ENCODE peak calls at places on chromosome 16, in eight cellular contexts. B, R, S, L, O, Y, N and H are unnamed samples.

GRCh38 chr16:12674096-12674495 is 129.6 kb downstream of the CPPED1 start:
- DNase-seq in N (peak; percentile 21), Y (no peak), S (no peak), L (no peak), O (no peak), B (no peak), R (no peak), H (no peak)

GRCh38 chr16:10090816-10091215 is 91.4 kb downstream of the GRIN2A start:
- DNase-seq in N (no peak), L (no peak), B (no peak), S (no peak), O (no peak), Y (no peak), R (no peak), H (no peak)

GRCh38 chr16:58329147-58329546 is 34.3 kb upstream of the PRSS54 start:
- DNase-seq in B (no peak), S (no peak), O (no peak), R (peak; percentile 57), Y (no peak), N (peak; percentile 48), L (no peak), H (no peak)

GRCh38 chr16:78461087-78461486 is 361.6 kb downstream of the WWOX start:
- DNase-seq in B (peak; percentile 26), N (no peak), O (no peak), S (no peak), L (no peak), Y (no peak), R (no peak), H (no peak)

GRCh38 chr16:88401604-88402246 is 19.0 kb downstream of the ZNF469 start:
- DNase-seq in R (no peak), O (no peak), L (no peak), S (no peak), Y (no peak), N (no peak), B (no peak), H (no peak)

GRCh38 chr16:31204871-31205666 is 2.5 kb upstream of the PYCARD start:
- DNase-seq in O (no peak), R (no peak), Y (no peak), S (peak; percentile 18), L (no peak), N (no peak), B (no peak), H (no peak)

GRCh38 chr16:24344791-24345190 is 88.7 kb downstream of the CACNG3 start:
- DNase-seq in N (no peak), B (no peak), O (no peak), R (peak; percentile 84), Y (no peak), S (no peak), L (no peak), H (no peak)

GRCh38 chr16:31435341-31436220 is 7.0 kb downstream of the ZNF843 start:
- DNase-seq in B (no peak), O (no peak), L (no peak), Y (peak; percentile 44), S (peak; percentile 33), N (no peak), R (no peak), H (no peak)

GRCh38 chr16:3166505-3166886 is 21.5 kb upstream of the OR1F1 start:
- DNase-seq in B (no peak), Y (no peak), R (no peak), N (no peak), S (no peak), O (no peak), L (no peak), H (no peak)

GRCh38 chr16:3161235-3162018 is 26.6 kb upstream of the OR1F1 start:
- DNase-seq in B (peak; percentile 61), N (no peak), R (no peak), S (no peak), L (no peak), Y (no peak), O (no peak), H (no peak)

GRCh38 chr16:3165111-3165822 is 22.7 kb upstream of the OR1F1 start:
- DNase-seq in S (no peak), B (no peak), L (no peak), N (no peak), R (no peak), Y (no peak), O (no peak), H (no peak)

GRCh38 chr16:3168706-3169105 is 19.3 kb upstream of the OR1F1 start:
- DNase-seq in N (no peak), L (no peak), B (no peak), O (no peak), Y (no peak), R (no peak), S (no peak), H (no peak)

DNA sequence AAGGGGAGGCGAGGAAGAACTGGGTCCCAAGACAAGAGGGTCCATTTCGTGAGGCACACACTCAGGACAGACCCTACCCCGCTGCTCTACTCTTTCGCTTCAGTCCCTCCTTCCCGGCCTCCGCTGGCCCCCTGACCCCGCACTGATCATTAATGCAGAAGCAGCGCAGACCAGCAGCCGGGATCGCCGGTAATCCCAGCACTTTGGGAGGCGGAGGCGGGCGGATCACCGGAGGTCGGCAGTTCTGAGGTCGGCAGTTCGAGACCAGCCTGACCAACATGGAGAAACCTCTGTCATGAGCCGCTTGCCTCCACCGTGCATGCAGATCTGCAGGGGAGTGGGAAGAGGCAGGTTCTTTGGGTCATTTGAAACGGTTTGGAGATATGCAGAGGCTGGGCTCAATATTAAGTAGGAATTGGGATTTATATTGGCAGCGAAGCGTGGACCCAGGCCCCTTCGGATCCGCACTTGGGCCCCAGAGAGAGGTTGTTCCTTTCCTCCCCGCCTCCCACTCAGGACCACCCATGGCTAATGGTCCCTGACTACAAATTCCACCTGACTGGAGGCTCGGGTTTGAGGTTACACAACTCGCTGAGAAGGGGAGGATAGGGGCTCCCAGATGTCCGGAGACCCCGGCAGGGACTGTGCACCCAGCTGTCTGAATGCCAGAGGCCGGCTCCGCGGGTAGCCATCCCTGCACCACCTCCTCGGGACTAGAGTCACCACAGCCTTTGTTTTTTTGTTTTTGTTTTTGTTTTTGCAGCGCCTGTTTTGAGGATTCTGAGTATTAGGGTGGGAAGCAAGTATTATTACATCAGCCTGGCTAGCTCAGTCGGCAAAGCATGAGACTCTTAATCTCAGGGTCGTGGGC is 23.6 kb upstream of the OR1F1 start:
- DNase-seq in N (no peak), O (no peak), R (no peak), L (no peak), Y (no peak), B (no peak), S (no peak), H (peak; percentile 35)
- H3K4me1 ChIP-seq in N (peaks cover 5% of the 10 kb centered on the region), O (no peaks in the 10 kb centered on the region), R (no peaks in the 10 kb centered on the region), L (no peaks in the 10 kb centered on the region), Y (peaks cover 2% of the 10 kb centered on the region), B (peaks cover 6% of the 10 kb centered on the region), S (no peaks in the 10 kb centered on the region), H (no peaks in the 10 kb centered on the region)

GRCh38 chr16:81544261-81544660 is 99.7 kb downstream of the CMIP start:
- DNase-seq in S (peak; percentile 42), B (no peak), R (no peak), L (no peak), N (no peak), O (no peak), Y (no peak), H (no peak)

GRCh38 chr16:81542609-81543570 is 98.3 kb downstream of the CMIP start:
- DNase-seq in S (peak; percentile 44), N (no peak), L (no peak), B (no peak), R (no peak), Y (no peak), O (no peak), H (no peak)

GRCh38 chr16:81543571-81543970 is 99.0 kb downstream of the CMIP start:
- DNase-seq in R (no peak), O (no peak), Y (no peak), B (no peak), N (peak; percentile 11), S (no peak), L (no peak), H (no peak)

GRCh38 chr16:81545470-81546175 is 101.0 kb downstream of the CMIP start:
- DNase-seq in L (no peak), B (no peak), O (no peak), N (no peak), Y (no peak), S (peak; percentile 37), R (no peak), H (no peak)

GRCh38 chr16:81544691-81545365 is 100.2 kb downstream of the CMIP start:
- DNase-seq in B (no peak), L (no peak), S (peak; percentile 32), O (no peak), N (peak; percentile 11), Y (no peak), R (no peak), H (no peak)
- H3K4me1 ChIP-seq in B (peaks cover 12% of the 10 kb centered on the region), L (no peaks in the 10 kb centered on the region), S (no peaks in the 10 kb centered on the region), O (no peaks in the 10 kb centered on the region), N (peaks cover 28% of the 10 kb centered on the region), Y (no peaks in the 10 kb centered on the region), R (no peaks in the 10 kb centered on the region), H (peaks cover 7% of the 10 kb centered on the region)

DNA sequence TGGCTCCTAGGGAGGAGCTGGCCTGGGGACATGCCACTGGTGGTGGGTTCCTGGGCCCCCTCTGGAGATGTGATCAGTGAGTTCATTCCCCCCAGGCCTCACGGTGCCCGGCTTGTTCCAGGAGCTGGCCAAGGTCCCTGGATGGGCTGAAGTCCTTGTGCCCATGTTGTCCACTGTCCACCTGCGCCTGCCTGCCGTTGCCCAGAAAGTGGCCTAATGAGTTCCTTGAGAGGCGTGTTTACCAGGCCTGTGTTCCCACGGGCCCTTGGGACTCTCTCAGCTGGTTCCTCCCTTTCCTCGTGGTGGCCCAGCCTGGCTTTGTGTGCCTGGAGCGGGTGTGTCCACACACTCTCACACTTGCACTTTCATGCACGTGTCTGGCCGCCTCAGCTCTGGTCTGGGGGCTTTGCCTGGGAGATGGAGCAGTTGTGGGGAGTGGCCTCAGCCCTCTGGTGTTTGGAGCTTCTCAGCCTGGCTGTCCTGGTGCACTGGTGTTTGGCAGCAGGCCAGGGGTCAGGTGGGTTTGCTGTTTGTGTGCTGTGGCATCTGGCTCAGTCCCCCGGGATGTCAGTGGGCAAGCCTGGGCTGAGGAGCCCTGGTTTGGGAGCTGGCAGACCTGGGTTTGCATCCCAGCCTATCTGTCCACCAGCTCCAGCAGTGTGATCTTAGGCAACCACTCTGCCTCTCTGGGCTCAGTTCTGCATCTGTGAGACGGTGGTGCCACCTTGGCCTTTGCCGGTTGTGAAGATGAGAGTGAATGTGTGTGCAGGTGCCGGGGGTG is 18.0 kb downstream of the ADCY7 start:
- DNase-seq in B (peak; percentile 46), O (no peak), N (no peak), Y (peak; percentile 76), S (peak; percentile 75), R (no peak), L (peak; percentile 87), H (no peak)
- H3K4me1 ChIP-seq in B (peaks cover 12% of the 10 kb centered on the region), O (no peaks in the 10 kb centered on the region), N (peaks cover 12% of the 10 kb centered on the region), Y (peaks cover 11% of the 10 kb centered on the region), S (no peaks in the 10 kb centered on the region), R (no peaks in the 10 kb centered on the region), L (peaks cover 10% of the 10 kb centered on the region), H (no peaks in the 10 kb centered on the region)

DNA sequence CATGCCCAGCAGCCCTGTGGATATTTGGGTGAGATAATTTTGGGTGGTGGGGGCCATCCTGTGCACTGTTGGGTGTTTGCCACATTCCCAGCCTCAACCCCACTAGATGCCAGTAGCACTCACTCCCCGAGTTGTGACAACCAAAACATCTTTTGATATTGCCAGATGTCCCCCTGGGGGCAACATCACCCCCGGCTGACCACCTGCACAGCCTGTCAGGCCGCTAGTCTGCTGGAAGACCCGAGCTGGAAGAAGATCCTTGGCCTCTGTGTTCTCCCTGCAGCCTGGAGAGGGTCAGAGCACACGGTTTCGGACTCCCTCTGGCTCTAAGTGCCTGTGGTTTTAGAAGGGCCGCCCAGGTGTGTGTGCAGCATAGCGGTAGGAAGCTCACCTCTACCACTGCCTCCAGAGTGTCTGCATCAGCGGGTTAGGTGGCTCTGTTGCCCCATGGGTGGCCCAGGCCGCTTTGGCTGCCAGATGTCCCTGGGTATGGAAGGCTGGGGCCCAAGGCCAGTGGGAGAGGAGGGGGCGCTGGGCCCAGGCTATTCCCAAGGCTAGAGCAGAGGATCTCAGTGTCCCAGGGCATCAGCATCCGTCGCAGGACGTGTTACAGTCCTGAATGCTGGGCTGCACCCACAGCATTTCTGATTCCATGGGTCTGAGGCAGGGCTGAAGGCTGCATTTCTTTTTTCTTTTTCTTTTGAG is 195.8 kb upstream of the GSE1 start:
- DNase-seq in Y (peak; percentile 40), O (peak; percentile 12), L (peak; percentile 19), R (no peak), B (no peak), N (no peak), S (peak; percentile 39), H (no peak)
- H3K4me1 ChIP-seq in Y (peaks cover 13% of the 10 kb centered on the region), O (no peaks in the 10 kb centered on the region), L (peaks cover 43% of the 10 kb centered on the region), R (no peaks in the 10 kb centered on the region), B (peaks cover 9% of the 10 kb centered on the region), N (no peaks in the 10 kb centered on the region), S (no peaks in the 10 kb centered on the region), H (peaks cover 10% of the 10 kb centered on the region)